ENCODE peak calls at places on chromosomes 16 and 17, in ten cellular contexts. One of them, this sample, is unnamed.

GRCh38 chr16:67000384-67001158 is 12.2 kb downstream of the CES4A start:
- DNase-seq in BJ: no peak
- DNase-seq in left ventricle myocardium inferior: peak
- DNase-seq in breast epithelium: peak
- DNase-seq in right lobe of liver: peak
- DNase-seq in cardiac fibroblast: peak
- DNase-seq in Panc1: no peak
- DNase-seq in HCT116: no peak
- DNase-seq in tibial nerve: peak
- DNase-seq in lung: peak
- DNase-seq in this sample: no peak

GRCh38 chr16:49333268-49333597 is 40.4 kb upstream of the C16orf78 start:
- DNase-seq in Panc1: no peak
- DNase-seq in left ventricle myocardium inferior: no peak
- DNase-seq in cardiac fibroblast: no peak
- DNase-seq in right lobe of liver: no peak
- DNase-seq in tibial nerve: no peak
- DNase-seq in BJ: no peak
- DNase-seq in HCT116: no peak
- DNase-seq in breast epithelium: no peak
- DNase-seq in lung: peak
- DNase-seq in this sample: no peak

GRCh38 chr17:76501018-76501826 is at the start of gene RHBDF2:
- DNase-seq in HCT116: peak
- DNase-seq in right lobe of liver: peak
- DNase-seq in breast epithelium: peak
- DNase-seq in BJ: no peak
- DNase-seq in left ventricle myocardium inferior: peak
- DNase-seq in cardiac fibroblast: peak
- DNase-seq in tibial nerve: peak
- DNase-seq in lung: peak
- DNase-seq in Panc1: no peak
- DNase-seq in this sample: peak

GRCh38 chr17:921161-921560 is 58.4 kb downstream of the NXN start:
- DNase-seq in left ventricle myocardium inferior: no peak
- DNase-seq in right lobe of liver: no peak
- DNase-seq in lung: peak
- DNase-seq in cardiac fibroblast: peak
- DNase-seq in HCT116: no peak
- DNase-seq in BJ: no peak
- DNase-seq in breast epithelium: no peak
- DNase-seq in tibial nerve: no peak
- DNase-seq in Panc1: no peak
- DNase-seq in this sample: peak

GRCh38 chr17:67518881-67519280 is 141.8 kb downstream of the PITPNC1 start:
- DNase-seq in tibial nerve: no peak
- DNase-seq in left ventricle myocardium inferior: no peak
- DNase-seq in Panc1: no peak
- DNase-seq in breast epithelium: no peak
- DNase-seq in lung: no peak
- DNase-seq in cardiac fibroblast: peak
- DNase-seq in HCT116: no peak
- DNase-seq in BJ: peak
- DNase-seq in right lobe of liver: no peak
- DNase-seq in this sample: peak

GRCh38 chr17:78679495-78680395 is 102.3 kb downstream of the CYTH1 start:
- DNase-seq in HCT116: no peak
- DNase-seq in left ventricle myocardium inferior: no peak
- DNase-seq in breast epithelium: no peak
- DNase-seq in lung: no peak
- DNase-seq in BJ: no peak
- DNase-seq in tibial nerve: no peak
- DNase-seq in cardiac fibroblast: no peak
- DNase-seq in Panc1: no peak
- DNase-seq in right lobe of liver: no peak
- DNase-seq in this sample: no peak

GRCh38 chr17:50266384-50267073 is 7.7 kb upstream of the TMEM92 start:
- DNase-seq in Panc1: no peak
- DNase-seq in right lobe of liver: peak
- DNase-seq in HCT116: no peak
- DNase-seq in left ventricle myocardium inferior: no peak
- DNase-seq in breast epithelium: peak
- DNase-seq in cardiac fibroblast: peak
- DNase-seq in tibial nerve: peak
- DNase-seq in BJ: no peak
- DNase-seq in lung: peak
- DNase-seq in this sample: peak

GRCh38 chr16:82741073-82741615 is 114.4 kb downstream of the CDH13 start:
- DNase-seq in left ventricle myocardium inferior: no peak
- DNase-seq in right lobe of liver: no peak
- DNase-seq in Panc1: no peak
- DNase-seq in lung: no peak
- DNase-seq in cardiac fibroblast: no peak
- DNase-seq in tibial nerve: no peak
- DNase-seq in BJ: no peak
- DNase-seq in breast epithelium: no peak
- DNase-seq in HCT116: no peak
- DNase-seq in this sample: no peak

GRCh38 chr17:29722411-29723198 is 99.9 kb upstream of the CORO6 start:
- DNase-seq in breast epithelium: peak
- DNase-seq in right lobe of liver: no peak
- DNase-seq in lung: peak
- DNase-seq in cardiac fibroblast: peak
- DNase-seq in Panc1: no peak
- DNase-seq in tibial nerve: peak
- DNase-seq in left ventricle myocardium inferior: no peak
- DNase-seq in BJ: peak
- DNase-seq in HCT116: no peak
- DNase-seq in this sample: peak

GRCh38 chr17:379531-380200 is 27.1 kb upstream of the RPH3AL start:
- DNase-seq in Panc1: no peak
- DNase-seq in HCT116: no peak
- DNase-seq in lung: no peak
- DNase-seq in cardiac fibroblast: no peak
- DNase-seq in right lobe of liver: peak
- DNase-seq in tibial nerve: no peak
- DNase-seq in breast epithelium: no peak
- DNase-seq in left ventricle myocardium inferior: no peak
- DNase-seq in BJ: no peak
- DNase-seq in this sample: no peak

GRCh38 chr16:19137621-19138128 is 23.9 kb downstream of the ITPRIPL2 start:
- DNase-seq in BJ: no peak
- DNase-seq in breast epithelium: no peak
- DNase-seq in left ventricle myocardium inferior: no peak
- DNase-seq in lung: no peak
- DNase-seq in right lobe of liver: no peak
- DNase-seq in tibial nerve: no peak
- DNase-seq in HCT116: no peak
- DNase-seq in Panc1: no peak
- DNase-seq in cardiac fibroblast: no peak
- DNase-seq in this sample: no peak

GRCh38 chr17:45101883-45102811 is 30.2 kb downstream of the PLCD3 start:
- DNase-seq in breast epithelium: peak
- DNase-seq in lung: no peak
- DNase-seq in Panc1: no peak
- DNase-seq in HCT116: no peak
- DNase-seq in cardiac fibroblast: no peak
- DNase-seq in left ventricle myocardium inferior: no peak
- DNase-seq in right lobe of liver: no peak
- DNase-seq in tibial nerve: no peak
- DNase-seq in BJ: no peak
- DNase-seq in this sample: no peak
- TF ChIP-seq CTCF in breast epithelium: no peak
- TF ChIP-seq CTCF in lung: no peak
- TF ChIP-seq CTCF in Panc1: no peak
- TF ChIP-seq CTCF in HCT116: no peak
- TF ChIP-seq CTCF in cardiac fibroblast: no peak
- TF ChIP-seq CTCF in left ventricle myocardium inferior: no peak
- TF ChIP-seq CTCF in right lobe of liver: no peak
- TF ChIP-seq CTCF in tibial nerve: no peak
- TF ChIP-seq CTCF in BJ: no peak
- TF ChIP-seq CTCF in this sample: no peak

DNA sequence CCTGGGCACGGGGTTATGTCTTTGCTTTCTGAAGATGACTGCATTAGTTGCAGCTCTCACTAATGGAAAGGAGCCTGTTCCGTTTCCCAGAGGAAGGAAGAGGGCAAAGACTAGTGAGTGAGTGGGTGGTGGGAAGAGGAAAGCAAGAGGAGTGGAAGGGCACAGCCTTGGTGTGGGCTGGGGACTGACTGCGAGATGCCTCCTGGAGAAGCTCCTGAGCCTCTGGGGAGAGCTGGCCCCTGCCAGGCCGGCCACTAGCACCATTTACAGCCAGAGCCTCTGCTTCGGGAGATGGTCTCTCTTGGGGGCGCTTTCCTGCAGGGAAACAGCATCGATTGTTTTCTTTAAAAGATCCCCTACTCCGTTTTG is 825 bp upstream of the RHBDL3 start:
- DNase-seq in cardiac fibroblast: no peak
- DNase-seq in Panc1: no peak
- DNase-seq in breast epithelium: no peak
- DNase-seq in left ventricle myocardium inferior: no peak
- DNase-seq in tibial nerve: no peak
- DNase-seq in lung: no peak
- DNase-seq in right lobe of liver: no peak
- DNase-seq in BJ: no peak
- DNase-seq in HCT116: no peak
- DNase-seq in this sample: no peak
- H3K4me3 ChIP-seq in cardiac fibroblast: no peak
- H3K4me3 ChIP-seq in Panc1: no peak
- H3K4me3 ChIP-seq in breast epithelium: peak
- H3K4me3 ChIP-seq in left ventricle myocardium inferior: peak
- H3K4me3 ChIP-seq in tibial nerve: peak
- H3K4me3 ChIP-seq in lung: no peak
- H3K4me3 ChIP-seq in right lobe of liver: no peak
- H3K4me3 ChIP-seq in BJ: no peak
- H3K4me3 ChIP-seq in HCT116: no peak
- H3K4me3 ChIP-seq in this sample: no peak

DNA sequence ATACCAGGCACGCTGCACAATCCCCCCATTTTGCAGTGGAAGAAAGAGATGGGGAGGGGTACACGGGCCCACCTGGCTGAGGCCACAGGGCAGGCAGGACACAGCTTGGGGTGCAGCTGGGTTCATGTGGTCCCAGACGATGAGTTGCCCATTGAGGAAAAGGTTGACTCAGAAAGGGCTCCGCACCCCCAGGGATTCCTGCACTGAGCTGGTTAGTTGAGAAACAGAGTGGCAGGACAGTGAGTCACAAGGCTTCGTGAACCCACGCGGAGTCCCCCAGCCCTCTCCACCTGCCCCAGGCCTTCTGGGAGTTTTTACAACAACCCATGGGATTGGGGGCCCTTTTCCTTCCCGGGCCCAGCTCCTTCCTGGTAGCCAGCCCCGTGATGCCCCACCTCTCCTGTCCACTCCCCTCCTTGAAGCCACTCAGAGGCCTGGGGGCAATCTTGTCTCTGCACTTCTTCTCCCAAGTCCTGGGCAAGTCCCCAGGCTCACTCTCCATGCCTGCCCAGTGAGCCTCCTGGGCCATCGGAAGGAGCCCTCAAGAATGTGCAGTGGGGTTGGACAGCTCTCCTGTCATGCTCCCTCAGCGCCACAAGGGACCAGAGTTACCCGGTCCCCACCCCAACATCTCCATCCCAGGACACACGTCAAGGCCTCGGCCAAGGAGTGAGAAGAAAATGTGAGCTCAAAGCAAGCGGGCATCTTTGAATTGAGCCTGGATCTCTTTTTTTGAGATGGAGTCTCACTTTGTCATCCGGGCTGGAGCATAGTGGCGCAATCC is 251.2 kb downstream of the PARN start:
- DNase-seq in right lobe of liver: no peak
- DNase-seq in lung: no peak
- DNase-seq in BJ: no peak
- DNase-seq in Panc1: no peak
- DNase-seq in breast epithelium: no peak
- DNase-seq in HCT116: no peak
- DNase-seq in cardiac fibroblast: no peak
- DNase-seq in tibial nerve: no peak
- DNase-seq in left ventricle myocardium inferior: no peak
- DNase-seq in this sample: peak
- TF ChIP-seq CTCF in right lobe of liver: no peak
- TF ChIP-seq CTCF in lung: no peak
- TF ChIP-seq CTCF in BJ: peak
- TF ChIP-seq CTCF in Panc1: no peak
- TF ChIP-seq CTCF in breast epithelium: no peak
- TF ChIP-seq CTCF in HCT116: no peak
- TF ChIP-seq CTCF in cardiac fibroblast: no peak
- TF ChIP-seq CTCF in tibial nerve: no peak
- TF ChIP-seq CTCF in left ventricle myocardium inferior: no peak
- TF ChIP-seq CTCF in this sample: peak

GRCh38 chr16:87185983-87186382 is 131.2 kb downstream of the C16orf95 start:
- DNase-seq in left ventricle myocardium inferior: no peak
- DNase-seq in right lobe of liver: no peak
- DNase-seq in breast epithelium: no peak
- DNase-seq in tibial nerve: no peak
- DNase-seq in HCT116: no peak
- DNase-seq in Panc1: no peak
- DNase-seq in lung: no peak
- DNase-seq in cardiac fibroblast: no peak
- DNase-seq in BJ: no peak
- DNase-seq in this sample: no peak
- H3K4me3 ChIP-seq in left ventricle myocardium inferior: no peak
- H3K4me3 ChIP-seq in right lobe of liver: no peak
- H3K4me3 ChIP-seq in breast epithelium: no peak
- H3K4me3 ChIP-seq in tibial nerve: no peak
- H3K4me3 ChIP-seq in HCT116: no peak
- H3K4me3 ChIP-seq in Panc1: no peak
- H3K4me3 ChIP-seq in lung: no peak
- H3K4me3 ChIP-seq in cardiac fibroblast: no peak
- H3K4me3 ChIP-seq in BJ: no peak
- H3K4me3 ChIP-seq in this sample: no peak